ENCODE peak calls at places on chromosomes 3 and 15, in five cellular contexts. Z is stimulated activated CD4-positive, alpha-beta T cell treated with anti-CD3 and anti-CD28 coated beads, Interleukin-15, amount 100 ng/mL, for 24 hours; P is T-helper 17 cell; C is kidney; B is H54. I is an unnamed sample.

GRCh38 chr3:175585898-175586297 is 726.8 kb downstream of the NAALADL2 start:
- DNase-seq in C (no peak), P (no peak), B (peak; percentile 9), Z (no peak), I (no peak)

GRCh38 chr3:159234306-159234705 is 432.5 kb downstream of the MFSD1 start:
- DNase-seq in P (no peak), C (no peak), Z (no peak), B (no peak), I (no peak)

GRCh38 chr15:67879440-67880129 is 39.7 kb upstream of the RNU6-1 start:
- DNase-seq in P (no peak), C (no peak), B (no peak), Z (no peak), I (no peak)

GRCh38 chr15:74038707-74039655 is 43.4 kb downstream of the GOLGA6A start:
- DNase-seq in Z (no peak), B (no peak), P (no peak), C (no peak), I (no peak)

GRCh38 chr3:122679467-122680291 is 960 bp upstream of the PARP14 start:
- DNase-seq in B (peak; percentile 16), C (peak; percentile 54), Z (peak; percentile 24), P (no peak), I (no peak)

GRCh38 chr15:73321496-73322344 is 47.0 kb downstream of the HCN4 start:
- DNase-seq in Z (no peak), P (no peak), B (no peak), C (no peak), I (peak; percentile 40)

GRCh38 chr3:58104712-58105111 is 96.5 kb downstream of the FLNB start:
- DNase-seq in P (no peak), Z (no peak), B (no peak), C (no peak), I (no peak)

GRCh38 chr3:21750831-21751391 is at the start of gene ZNF385D:
- DNase-seq in P (no peak), Z (no peak), B (peak; percentile 7), C (peak; percentile 78), I (peak; percentile 91)

GRCh38 chr15:90232196-90232595 is 1.5 kb downstream of the CIB1 start:
- DNase-seq in P (no peak), C (no peak), B (no peak), Z (peak; percentile 18), I (no peak)

GRCh38 chr15:95432878-95433405 is 897.6 kb upstream of the NR2F2 start:
- DNase-seq in Z (no peak), C (no peak), B (no peak), P (no peak), I (no peak)

GRCh38 chr3:16264174-16264707 is 502 bp downstream of the DPH3 start:
- DNase-seq in C (no peak), B (peak; percentile 50), Z (no peak), P (no peak), I (no peak)

GRCh38 chr3:109268181-109268580 is 48.1 kb downstream of the DPPA2 start:
- DNase-seq in Z (no peak), C (no peak), B (no peak), P (no peak), I (no peak)

GRCh38 chr3:158725348-158725966 is 6.8 kb downstream of the RARRES1 start:
- DNase-seq in P (no peak), B (peak; percentile 95), C (peak; percentile 86), Z (peak; percentile 21), I (no peak)